ENCODE peak calls at places on chromosomes 3 and 15, in four cellular contexts. T is NCI-H446, F is ELF-1, X is amniotic stem cell. I is an unnamed sample.

GRCh38 chr15:58314593-58315216 is 117.1 kb upstream of the LIPC start:
- DNase-seq in T (no peak), F (no peak), X (no peak), I (no peak)

GRCh38 chr15:44038801-44039200 is 156.3 kb downstream of the FRMD5 start:
- DNase-seq in T (no peak), F (peak), X (no peak), I (no peak)

GRCh38 chr3:60743631-60744164 is 507.6 kb downstream of the FHIT start:
- DNase-seq in T (peak), F (peak), X (no peak), I (no peak)

GRCh38 chr3:52714335-52715302 is 8.7 kb downstream of the SPCS1 start:
- DNase-seq in T (no peak), F (peak), X (no peak), I (no peak)

GRCh38 chr3:11211531-11212300 is 57.4 kb downstream of the HRH1 start:
- DNase-seq in T (no peak), F (no peak), X (no peak), I (peak)

GRCh38 chr3:40191850-40192448 is 117.6 kb upstream of the EIF1B start:
- DNase-seq in T (peak), F (peak), X (no peak), I (peak)

GRCh38 chr15:80323285-80323684 is 71.3 kb upstream of the CTXND1 start:
- DNase-seq in T (no peak), F (no peak), X (no peak), I (no peak)

GRCh38 chr15:69035205-69035917 is 20.9 kb downstream of the NOX5 start:
- DNase-seq in T (peak), F (peak), X (no peak), I (no peak)

GRCh38 chr3:14803101-14803980 is 15.4 kb upstream of the FGD5 start:
- DNase-seq in T (no peak), F (no peak), X (no peak), I (peak)

GRCh38 chr3:57755368-57756021 is 614 bp upstream of the SLMAP start:
- DNase-seq in T (no peak), F (peak), X (peak), I (no peak)